ENCODE peak calls at places on chromosomes 6 and 20, in five cellular contexts. N is endothelial cell of umbilical vein; J is stimulated activated CD4-positive, alpha-beta T cell treated with anti-CD3 and anti-CD28 coated beads, TNF-alpha, amount 100 ng/mL, for 1 hour; Y is DMS153; F is glomerular endothelial cell. G is an unnamed sample.

GRCh38 chr20:26209171-26209941 is 512.7 kb upstream of the ZNF337 start:
- DNase-seq in N (no peak), J (no peak), Y (no peak), F (no peak), G (no peak)

GRCh38 chr6:151199976-151200375 is 39.8 kb upstream of the AKAP12 start:
- DNase-seq in N (no peak), J (no peak), Y (no peak), F (no peak), G (no peak)

GRCh38 chr6:37516920-37517405 is 17.3 kb upstream of the CCDC167 start:
- DNase-seq in N (no peak), J (no peak), Y (no peak), F (no peak), G (no peak)

GRCh38 chr20:49610701-49611538 is 43.0 kb upstream of the PTGIS start:
- DNase-seq in N (peak), J (peak), Y (peak), F (no peak), G (no peak)

GRCh38 chr6:118933855-118934460 is 1.0 kb downstream of the MCM9 start:
- DNase-seq in N (no peak), J (no peak), Y (no peak), F (no peak), G (no peak)

GRCh38 chr6:126170875-126171489 is 168.9 kb upstream of the CENPW start:
- DNase-seq in N (peak), J (no peak), Y (no peak), F (peak), G (no peak)

GRCh38 chr6:139436521-139437348 is 62.3 kb upstream of the CITED2 start:
- DNase-seq in N (no peak), J (no peak), Y (no peak), F (no peak), G (no peak)

GRCh38 chr6:27130668-27131428 is 116.7 kb upstream of the PRSS16 start:
- DNase-seq in N (peak), J (no peak), Y (no peak), F (no peak), G (no peak)

GRCh38 chr6:151018911-151019795 is 153.7 kb downstream of the MTHFD1L start:
- DNase-seq in N (peak), J (no peak), Y (no peak), F (no peak), G (no peak)

GRCh38 chr20:8583209-8584106 is 451.4 kb downstream of the PLCB1 start:
- DNase-seq in N (no peak), J (no peak), Y (no peak), F (no peak), G (no peak)

GRCh38 chr20:2887715-2888114 is 14.4 kb downstream of the PTPRA start:
- DNase-seq in N (no peak), J (no peak), Y (no peak), F (no peak), G (no peak)

GRCh38 chr6:36907781-36908180 is 22.0 kb downstream of the C6orf89 start:
- DNase-seq in N (peak), J (no peak), Y (no peak), F (no peak), G (no peak)

GRCh38 chr6:11534561-11534960 is 3.0 kb upstream of the TMEM170B start:
- DNase-seq in N (no peak), J (no peak), Y (no peak), F (no peak), G (no peak)

GRCh38 chr6:35044145-35044745 is 96.9 kb downstream of the TCP11 start:
- DNase-seq in N (no peak), J (no peak), Y (peak), F (peak), G (peak)

GRCh38 chr6:150465610-150466009 is 96.8 kb downstream of the IYD start:
- DNase-seq in N (no peak), J (no peak), Y (no peak), F (no peak), G (no peak)

GRCh38 chr6:155378284-155378683 is 64.0 kb upstream of the TFB1M start:
- DNase-seq in N (no peak), J (no peak), Y (no peak), F (no peak), G (no peak)

GRCh38 chr6:133254552-133255228 is 13.5 kb downstream of the EYA4 start:
- DNase-seq in N (no peak), J (no peak), Y (no peak), F (no peak), G (no peak)

GRCh38 chr6:139474145-139475108 is 100.0 kb upstream of the CITED2 start:
- DNase-seq in N (no peak), J (no peak), Y (no peak), F (no peak), G (no peak)

GRCh38 chr6:35280903-35281302 is 16.7 kb upstream of the DEF6 start:
- DNase-seq in N (peak), J (no peak), Y (no peak), F (no peak), G (no peak)

GRCh38 chr6:16681260-16681873 is 79.9 kb downstream of the ATXN1 start:
- DNase-seq in N (peak), J (no peak), Y (no peak), F (no peak), G (no peak)

GRCh38 chr6:30646450-30647038 is 389 bp upstream of the C6orf136 start:
- DNase-seq in N (peak), J (peak), Y (no peak), F (no peak), G (no peak)

GRCh38 chr6:159758031-159759001 is 3.5 kb upstream of the ACAT2 start:
- DNase-seq in N (no peak), J (no peak), Y (no peak), F (no peak), G (no peak)

GRCh38 chr6:148401581-148401980 is 58.9 kb downstream of the SASH1 start:
- DNase-seq in N (no peak), J (no peak), Y (no peak), F (no peak), G (no peak)

GRCh38 chr20:19274412-19275015 is 62.1 kb downstream of the SLC24A3 start:
- DNase-seq in N (no peak), J (no peak), Y (no peak), F (no peak), G (no peak)

GRCh38 chr20:20553534-20553933 is 158.9 kb downstream of the RALGAPA2 start:
- DNase-seq in N (no peak), J (no peak), Y (no peak), F (no peak), G (no peak)

GRCh38 chr6:23228439-23229024 is 659.2 kb downstream of the HDGFL1 start:
- DNase-seq in N (no peak), J (no peak), Y (no peak), F (no peak), G (no peak)

GRCh38 chr20:2237059-2237458 is 58.7 kb upstream of the TGM3 start:
- DNase-seq in N (no peak), J (no peak), Y (peak), F (no peak), G (no peak)

GRCh38 chr20:19026121-19026878 is 186.1 kb upstream of the SLC24A3 start:
- DNase-seq in N (no peak), J (no peak), Y (no peak), F (no peak), G (no peak)

GRCh38 chr6:31738048-31738979 is 1.5 kb upstream of the MSH5 start:
- DNase-seq in N (peak), J (no peak), Y (peak), F (peak), G (peak)

GRCh38 chr20:31837896-31838397 is 7.5 kb downstream of the FOXS1 start:
- DNase-seq in N (peak), J (no peak), Y (no peak), F (no peak), G (no peak)

GRCh38 chr20:3101737-3102574 is 17.4 kb upstream of the AVP start:
- DNase-seq in N (no peak), J (no peak), Y (no peak), F (no peak), G (no peak)

GRCh38 chr6:2744206-2744771 is 6.4 kb downstream of the MYLK4 start:
- DNase-seq in N (no peak), J (no peak), Y (no peak), F (no peak), G (no peak)

GRCh38 chr6:129667034-129667433 is 42.9 kb downstream of the ARHGAP18 start:
- DNase-seq in N (peak), J (no peak), Y (no peak), F (no peak), G (no peak)

GRCh38 chr20:19463597-19463996 is 251.2 kb downstream of the SLC24A3 start:
- DNase-seq in N (no peak), J (no peak), Y (no peak), F (no peak), G (no peak)

GRCh38 chr20:61564628-61565027 is 312.6 kb downstream of the CDH4 start:
- DNase-seq in N (no peak), J (no peak), Y (no peak), F (no peak), G (no peak)

GRCh38 chr6:57033228-57033627 is 13.3 kb upstream of the KIAA1586 start:
- DNase-seq in N (no peak), J (no peak), Y (no peak), F (no peak), G (no peak)